ENCODE peak calls at places on chromosomes 11 and 22, in seven cellular contexts. T is K562, B is SK-N-SH, E is H1, R is suprapubic skin, X is tibial nerve, J is A549. I is an unnamed sample.

GRCh38 chr22:36991220-36991619 is 28.0 kb downstream of the TST start:
- DNase-seq in T (no peak), X (no peak), E (no peak), J (no peak), B (no peak), R (peak; percentile 32), I (no peak)

GRCh38 chr11:130148927-130149326 is 10.7 kb upstream of the ST14 start:
- DNase-seq in R (no peak), B (no peak), T (no peak), X (no peak), E (no peak), J (no peak), I (no peak)

GRCh38 chr11:94417386-94417987 is 16.3 kb upstream of the GPR83 start:
- DNase-seq in T (no peak), E (no peak), X (peak; percentile 31), B (peak; percentile 26), R (no peak), J (no peak), I (no peak)

GRCh38 chr11:31815743-31816466 is 4.8 kb upstream of the PAX6 start:
- DNase-seq in R (no peak), E (peak; percentile 55), T (peak; percentile 42), J (no peak), X (peak; percentile 3), B (peak; percentile 41), I (no peak)

GRCh38 chr22:45970709-45971388 is 6.1 kb downstream of the WNT7B start:
- DNase-seq in J (no peak), R (no peak), B (peak; percentile 66), T (peak; percentile 18), X (no peak), E (peak; percentile 73), I (no peak)

GRCh38 chr11:104127828-104128227 is 36.1 kb downstream of the PDGFD start:
- DNase-seq in R (no peak), X (no peak), T (no peak), B (no peak), J (no peak), E (no peak), I (no peak)

GRCh38 chr11:71170619-71171018 is 81.8 kb downstream of the SHANK2 start:
- DNase-seq in B (no peak), J (no peak), X (no peak), T (no peak), R (no peak), E (no peak), I (no peak)

GRCh38 chr11:72225411-72225951 is 914 bp downstream of the INPPL1 start:
- DNase-seq in J (no peak), E (no peak), R (peak; percentile 56), T (no peak), X (no peak), B (peak; percentile 42), I (no peak)

GRCh38 chr11:44505591-44506054 is 59.8 kb upstream of the CD82 start:
- DNase-seq in R (no peak), B (no peak), X (no peak), J (no peak), E (no peak), T (no peak), I (no peak)

GRCh38 chr11:79609511-79609910 is 168.7 kb upstream of the TENM4 start:
- DNase-seq in R (no peak), J (no peak), T (no peak), X (no peak), E (no peak), B (no peak), I (no peak)

GRCh38 chr22:41330169-41330568 is 28.8 kb downstream of the ZC3H7B start:
- DNase-seq in J (no peak), B (no peak), T (no peak), E (no peak), X (no peak), R (no peak), I (no peak)

GRCh38 chr22:41332217-41332616 is 30.9 kb downstream of the ZC3H7B start:
- DNase-seq in J (no peak), X (no peak), B (no peak), T (no peak), R (no peak), E (no peak), I (no peak)

GRCh38 chr22:41324818-41325528 is 23.6 kb downstream of the ZC3H7B start:
- DNase-seq in J (no peak), T (no peak), X (no peak), E (no peak), R (no peak), B (no peak), I (no peak)

DNA sequence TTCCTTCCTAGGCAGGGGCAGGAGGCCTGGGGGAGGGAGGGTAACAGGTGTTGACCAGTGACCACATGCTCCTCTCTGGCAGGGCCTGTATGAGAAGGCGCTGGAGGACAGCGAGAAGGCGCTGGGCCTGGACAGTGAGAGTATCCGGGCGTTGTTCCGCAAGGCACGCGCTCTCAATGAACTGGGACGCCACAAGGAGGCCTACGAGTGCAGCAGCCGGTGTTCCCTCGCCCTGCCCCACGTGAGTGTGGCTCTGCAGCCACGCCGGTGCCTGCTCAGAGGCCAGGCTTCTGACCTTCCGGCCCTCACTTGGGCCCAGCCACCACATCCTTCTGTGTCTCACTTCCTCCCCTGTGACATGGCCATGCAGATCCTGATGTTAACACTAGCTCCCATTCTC is 25.8 kb downstream of the ZC3H7B start:
- DNase-seq in R (no peak), E (no peak), B (no peak), T (no peak), X (no peak), J (no peak), I (no peak)
- H3K27ac ChIP-seq in R (no peak overlapping the region), E (no peak overlapping the region), B (no peak overlapping the region), T (no peak overlapping the region), X (no peak overlapping the region), J (no peak overlapping the region), I (no peak overlapping the region)

GRCh38 chr11:119093666-119093950 is 8.0 kb downstream of the DPAGT1 start:
- DNase-seq in J (no peak), T (no peak), X (no peak), R (no peak), B (no peak), E (no peak), I (no peak)

GRCh38 chr11:119092880-119093665 is 8.4 kb downstream of the HMBS start:
- DNase-seq in X (no peak), R (no peak), J (no peak), T (peak; percentile 5), B (no peak), E (no peak), I (peak; percentile 57)

GRCh38 chr11:119094816-119095065 is 6.9 kb downstream of the DPAGT1 start:
- DNase-seq in J (no peak), T (peak; percentile 60), E (no peak), B (peak; percentile 80), R (peak; percentile 89), X (peak; percentile 64), I (peak; percentile 88)

GRCh38 chr11:119093951-119094815 is 7.5 kb downstream of the DPAGT1 start:
- DNase-seq in J (no peak), B (peak; percentile 40), E (peak; percentile 60), T (peak; percentile 6), X (no peak), R (no peak), I (peak; percentile 37)

DNA sequence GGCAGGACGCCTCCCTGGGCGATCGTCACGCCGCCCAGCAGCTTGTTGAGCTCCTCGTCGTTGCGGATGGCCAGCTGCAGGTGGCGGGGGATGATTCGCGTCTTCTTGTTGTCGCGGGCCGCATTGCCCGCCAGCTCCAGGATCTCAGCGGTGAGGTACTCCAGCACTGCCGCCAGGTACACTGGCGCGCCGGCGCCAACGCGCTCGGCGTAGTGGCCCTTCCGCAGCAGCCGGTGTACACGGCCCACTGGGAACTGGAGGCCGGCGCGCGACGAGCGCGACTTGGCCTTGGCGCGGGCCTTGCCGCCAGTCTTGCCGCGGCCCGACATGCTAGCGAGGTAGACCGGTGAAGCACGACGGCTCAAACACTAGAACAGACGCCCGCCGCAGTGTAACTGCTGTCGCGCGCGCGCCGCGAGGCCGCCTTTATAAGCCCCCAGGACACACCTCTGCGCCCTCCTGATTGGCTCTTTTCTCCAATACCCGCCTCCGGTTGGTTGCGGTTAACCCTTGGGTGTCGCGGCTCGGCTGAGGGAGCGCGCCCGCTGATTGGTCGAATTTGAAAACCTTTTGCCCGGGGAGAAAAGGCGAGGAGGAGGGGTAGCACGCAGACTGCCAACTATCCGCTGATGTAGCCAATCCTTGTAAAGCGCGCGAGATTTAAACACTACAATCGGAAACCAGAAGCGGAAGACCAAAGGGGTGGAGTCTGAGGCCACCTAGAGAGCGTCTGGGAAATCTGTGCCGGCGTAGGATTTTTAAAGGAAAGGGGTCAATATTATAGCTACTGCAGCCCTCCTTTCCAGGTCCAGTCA is 6.4 kb downstream of the DPAGT1 start:
- DNase-seq in J (peak; percentile 93), T (peak; percentile 96), E (peak; percentile 100), B (peak; percentile 96), R (peak; percentile 100), X (peak; percentile 99), I (peak; percentile 99)
- TF ChIP-seq EP300 in J (no peak), T (no peak), E (no peak), B (no peak), R (no peak), X (peak; percentile 100), I (no peak)

GRCh38 chr22:31278643-31279326 is 13.5 kb downstream of the PIK3IP1 start:
- DNase-seq in T (no peak), R (peak; percentile 54), J (no peak), E (no peak), B (no peak), X (no peak), I (peak; percentile 77)

GRCh38 chr22:31277741-31278642 is 14.3 kb downstream of the PIK3IP1 start:
- DNase-seq in B (no peak), E (no peak), R (peak; percentile 55), J (no peak), X (no peak), T (no peak), I (no peak)

GRCh38 chr22:31281733-31282132 is 10.6 kb downstream of the PIK3IP1 start:
- DNase-seq in T (no peak), E (no peak), X (no peak), R (peak; percentile 36), B (no peak), J (no peak), I (no peak)

GRCh38 chr22:31279327-31279669 is 13.0 kb downstream of the PIK3IP1 start:
- DNase-seq in X (no peak), B (no peak), T (no peak), R (peak; percentile 37), J (no peak), E (no peak), I (no peak)

DNA sequence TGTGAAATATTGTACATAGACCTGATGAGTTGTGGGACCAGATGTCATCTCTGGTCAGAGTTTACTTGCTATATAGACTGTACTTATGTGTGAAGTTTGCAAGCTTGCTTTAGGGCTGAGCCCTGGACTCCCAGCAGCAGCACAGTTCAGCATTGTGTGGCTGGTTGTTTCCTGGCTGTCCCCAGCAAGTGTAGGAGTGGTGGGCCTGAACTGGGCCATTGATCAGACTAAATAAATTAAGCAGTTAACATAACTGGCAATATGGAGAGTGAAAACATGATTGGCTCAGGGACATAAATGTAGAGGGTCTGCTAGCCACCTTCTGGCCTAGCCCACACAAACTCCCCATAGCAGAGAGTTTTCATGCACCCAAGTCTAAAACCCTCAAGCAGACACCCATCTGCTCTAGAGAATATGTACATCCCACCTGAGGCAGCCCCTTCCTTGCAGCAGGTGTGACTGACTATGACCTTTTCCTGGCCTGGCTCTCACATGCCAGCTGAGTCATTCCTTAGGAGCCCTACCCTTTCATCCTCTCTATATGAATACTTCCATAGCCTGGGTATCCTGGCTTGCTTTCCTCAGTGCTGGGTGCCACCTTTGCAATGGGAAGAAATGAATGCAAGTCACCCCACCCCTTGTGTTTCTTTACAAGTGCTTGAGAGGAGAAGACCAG is 12.3 kb downstream of the PIK3IP1 start:
- DNase-seq in R (peak; percentile 17), X (no peak), J (no peak), B (no peak), T (no peak), E (no peak), I (no peak)
- H3K27ac ChIP-seq in R (no peak overlapping the region), X (no peak overlapping the region), J (no peak overlapping the region), B (no peak overlapping the region), T (no peak overlapping the region), E (no peak overlapping the region), I (peak overlapping the region; percentile 34)

GRCh38 chr11:86244522-86245368 is at the start of gene EED:
- DNase-seq in J (peak; percentile 87), B (peak; percentile 91), X (peak; percentile 79), R (peak; percentile 97), E (peak; percentile 94), T (peak; percentile 90), I (peak; percentile 94)
- TF ChIP-seq EP300 in J (no peak), B (no peak), X (peak; percentile 87), R (no peak), E (no peak), T (peak; percentile 30), I (no peak)